ENCODE peak calls at places on chromosomes 7 and 10, in nine cellular contexts. L, Q, C, M, Z, K, R, V and A are unnamed samples.

GRCh38 chr10:10973310-10973709 is 44.4 kb upstream of the CELF2 start:
- DNase-seq in L (no peak), Q (no peak), C (no peak), M (no peak), Z (no peak), K (no peak), R (no peak), V (no peak), A (no peak)

GRCh38 chr7:51613911-51614344 is 297.3 kb upstream of the COBL start:
- DNase-seq in L (no peak), Q (no peak), C (no peak), M (no peak), Z (no peak), K (no peak), R (no peak), V (peak), A (no peak)

GRCh38 chr10:131127610-131128009 is 183.9 kb downstream of the TCERG1L start:
- DNase-seq in L (no peak), Q (no peak), C (no peak), M (no peak), Z (no peak), K (no peak), R (no peak), V (no peak), A (no peak)

GRCh38 chr7:138324905-138325304 is 135.2 kb upstream of the TRIM24 start:
- DNase-seq in L (no peak), Q (no peak), C (no peak), M (no peak), Z (no peak), K (no peak), R (no peak), V (no peak), A (no peak)

GRCh38 chr7:79459381-79459780 is 5.9 kb upstream of the MAGI2 start:
- DNase-seq in L (no peak), Q (no peak), C (no peak), M (no peak), Z (peak), K (no peak), R (no peak), V (no peak), A (no peak)

GRCh38 chr10:18312385-18313145 is 172.3 kb downstream of the CACNB2 start:
- DNase-seq in L (peak), Q (no peak), C (peak), M (no peak), Z (peak), K (peak), R (no peak), V (peak), A (no peak)

GRCh38 chr7:131425992-131426391 is 98.3 kb downstream of the MKLN1 start:
- DNase-seq in L (no peak), Q (no peak), C (no peak), M (no peak), Z (no peak), K (no peak), R (no peak), V (no peak), A (no peak)

GRCh38 chr7:774161-775109 is 47.4 kb upstream of the PRKAR1B start:
- DNase-seq in L (peak), Q (peak), C (peak), M (no peak), Z (peak), K (peak), R (peak), V (no peak), A (no peak)

GRCh38 chr7:134084488-134085144 is 42.5 kb upstream of the LRGUK start:
- DNase-seq in L (no peak), Q (no peak), C (no peak), M (no peak), Z (peak), K (peak), R (no peak), V (no peak), A (no peak)

GRCh38 chr7:128266891-128267839 is 26.1 kb downstream of the LEP start:
- DNase-seq in L (peak), Q (peak), C (peak), M (no peak), Z (peak), K (no peak), R (no peak), V (peak), A (peak)

GRCh38 chr10:80413152-80413996 is 5.0 kb downstream of the PRXL2A start:
- DNase-seq in L (peak), Q (no peak), C (no peak), M (no peak), Z (no peak), K (no peak), R (no peak), V (no peak), A (no peak)

GRCh38 chr7:66871076-66871475 is 49.9 kb upstream of the TMEM248 start:
- DNase-seq in L (peak), Q (no peak), C (no peak), M (no peak), Z (no peak), K (no peak), R (no peak), V (no peak), A (no peak)

GRCh38 chr7:43113622-43114450 is 1.4 kb downstream of the HECW1 start:
- DNase-seq in L (no peak), Q (no peak), C (peak), M (no peak), Z (peak), K (no peak), R (no peak), V (no peak), A (no peak)

GRCh38 chr7:139089118-139089517 is 20.4 kb downstream of the ZC3HAV1 start:
- DNase-seq in L (no peak), Q (no peak), C (no peak), M (no peak), Z (no peak), K (no peak), R (no peak), V (no peak), A (no peak)

GRCh38 chr7:19488056-19488455 is 220.8 kb downstream of the POLR1F start:
- DNase-seq in L (no peak), Q (no peak), C (no peak), M (no peak), Z (no peak), K (no peak), R (no peak), V (no peak), A (no peak)

GRCh38 chr7:30682131-30683083 is at the start of gene CRHR2:
- DNase-seq in L (no peak), Q (no peak), C (peak), M (no peak), Z (peak), K (no peak), R (peak), V (peak), A (no peak)

GRCh38 chr10:52424343-52424742 is 110.3 kb downstream of the DKK1 start:
- DNase-seq in L (no peak), Q (no peak), C (no peak), M (no peak), Z (peak), K (no peak), R (no peak), V (no peak), A (no peak)

GRCh38 chr7:129607471-129608120 is 3.9 kb upstream of the NRF1 start:
- DNase-seq in L (peak), Q (no peak), C (peak), M (peak), Z (peak), K (peak), R (no peak), V (no peak), A (peak)

GRCh38 chr7:117623606-117624005 is 143.8 kb downstream of the CFTR start:
- DNase-seq in L (no peak), Q (no peak), C (no peak), M (no peak), Z (no peak), K (no peak), R (no peak), V (no peak), A (no peak)

GRCh38 chr7:67843001-67843400 is 846.4 kb downstream of the TYW1 start:
- DNase-seq in L (no peak), Q (no peak), C (peak), M (no peak), Z (no peak), K (no peak), R (no peak), V (no peak), A (no peak)

GRCh38 chr7:77569514-77570232 is 32.6 kb downstream of the PTPN12 start:
- DNase-seq in L (no peak), Q (no peak), C (no peak), M (no peak), Z (peak), K (no peak), R (no peak), V (no peak), A (no peak)

DNA sequence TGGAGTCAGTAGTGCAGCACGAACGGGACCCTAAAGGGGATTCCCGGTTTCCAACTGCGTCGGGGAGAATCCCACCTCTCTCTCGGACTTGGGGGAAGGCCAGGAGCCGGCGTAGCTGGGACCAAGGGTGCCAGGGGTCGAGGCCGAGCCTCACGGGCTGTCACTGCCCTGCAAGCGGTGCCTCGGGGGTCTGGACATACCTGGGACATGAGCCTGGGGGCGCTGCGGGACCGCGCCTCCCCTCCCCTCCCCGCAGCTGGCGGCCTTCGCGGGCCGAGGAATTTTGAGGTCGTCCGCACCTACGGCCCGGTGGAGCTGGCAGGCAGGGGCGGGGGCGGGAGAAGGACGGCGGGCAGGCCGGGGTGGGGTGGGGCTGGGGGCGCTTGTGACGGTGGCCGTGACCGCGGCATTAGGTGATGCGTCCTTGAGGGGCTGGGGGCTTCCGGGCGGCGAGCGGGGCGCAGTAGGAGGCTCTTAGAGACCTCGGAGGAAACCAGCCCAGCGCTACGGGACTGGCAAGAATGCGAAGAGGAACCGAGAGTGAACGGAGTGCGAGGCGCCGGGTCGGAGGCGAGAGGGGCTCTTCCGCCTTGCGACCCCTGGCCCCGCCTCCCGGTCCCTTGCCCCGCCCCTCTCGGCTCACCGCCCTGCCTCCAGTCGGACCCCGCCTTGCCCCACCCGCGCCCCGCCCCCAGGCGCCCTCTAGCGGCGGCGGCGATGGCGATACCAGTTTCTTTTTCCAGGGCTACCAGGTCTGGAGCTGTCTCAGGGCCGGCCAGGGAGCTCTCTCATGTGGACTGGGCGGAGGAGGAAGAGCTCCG is 48.3 kb downstream of the NPVF start:
- DNase-seq in L (peak), Q (peak), C (peak), M (peak), Z (peak), K (peak), R (peak), V (peak), A (peak)
- H3K27ac ChIP-seq in L (no peak), Q (no peak), C (no peak), M (peak), Z (no peak), K (peak), R (peak), V (peak), A (peak)

GRCh38 chr7:47606176-47606575 is 24.3 kb upstream of the TNS3 start:
- DNase-seq in L (no peak), Q (no peak), C (no peak), M (no peak), Z (no peak), K (no peak), R (no peak), V (no peak), A (no peak)
- H3K27ac ChIP-seq in L (no peak), Q (no peak), C (no peak), M (peak), Z (no peak), K (no peak), R (no peak), V (no peak), A (no peak)

GRCh38 chr10:29783211-29783947 is 148.6 kb upstream of the SVIL start:
- DNase-seq in L (peak), Q (no peak), C (no peak), M (no peak), Z (no peak), K (no peak), R (no peak), V (no peak), A (no peak)
- H3K27ac ChIP-seq in L (no peak), Q (no peak), C (no peak), M (peak), Z (peak), K (no peak), R (no peak), V (no peak), A (no peak)

GRCh38 chr10:113473011-113473410 is 79.8 kb upstream of the HABP2 start:
- DNase-seq in L (no peak), Q (no peak), C (no peak), M (no peak), Z (no peak), K (no peak), R (no peak), V (no peak), A (no peak)

GRCh38 chr10:113473851-113474250 is 79.0 kb upstream of the HABP2 start:
- DNase-seq in L (no peak), Q (no peak), C (no peak), M (no peak), Z (peak), K (no peak), R (no peak), V (no peak), A (no peak)

GRCh38 chr10:113475381-113475807 is 77.5 kb upstream of the HABP2 start:
- DNase-seq in L (peak), Q (no peak), C (no peak), M (no peak), Z (peak), K (no peak), R (no peak), V (no peak), A (no peak)

GRCh38 chr10:113476191-113476590 is 76.7 kb upstream of the HABP2 start:
- DNase-seq in L (no peak), Q (no peak), C (no peak), M (no peak), Z (peak), K (no peak), R (no peak), V (no peak), A (no peak)

DNA sequence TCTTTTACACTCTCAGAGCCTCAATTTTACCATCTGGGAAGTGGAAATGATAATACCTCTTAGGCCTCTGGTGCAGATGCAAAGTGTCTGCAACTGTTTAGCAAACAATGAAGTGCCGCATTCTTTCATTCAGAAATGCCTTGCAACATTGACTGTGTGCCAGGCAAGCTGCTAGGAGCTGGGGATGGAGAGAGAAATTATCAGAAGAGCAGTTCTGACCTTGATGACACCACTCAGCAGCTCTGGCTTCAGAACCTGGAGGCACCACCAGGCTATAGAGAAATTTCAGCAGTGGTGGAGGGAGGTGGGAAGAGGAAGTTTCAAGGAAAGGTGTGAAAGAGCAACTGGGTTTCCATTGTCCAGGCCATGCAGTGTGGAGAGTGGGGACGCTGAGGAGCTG is 78.1 kb upstream of the HABP2 start:
- DNase-seq in L (no peak), Q (no peak), C (no peak), M (no peak), Z (peak), K (no peak), R (no peak), V (no peak), A (no peak)
- H3K27ac ChIP-seq in L (no peak), Q (no peak), C (no peak), M (no peak), Z (peak), K (no peak), R (no peak), V (no peak), A (peak)

GRCh38 chr7:55194522-55194921 is 170.6 kb upstream of the LANCL2 start:
- DNase-seq in L (no peak), Q (peak), C (no peak), M (no peak), Z (no peak), K (no peak), R (no peak), V (no peak), A (no peak)

GRCh38 chr7:55191161-55191925 is 172.5 kb downstream of the EGFR start:
- DNase-seq in L (no peak), Q (no peak), C (no peak), M (no peak), Z (no peak), K (no peak), R (no peak), V (no peak), A (no peak)

GRCh38 chr7:55191926-55192692 is 173.0 kb upstream of the LANCL2 start:
- DNase-seq in L (no peak), Q (no peak), C (no peak), M (no peak), Z (no peak), K (no peak), R (no peak), V (no peak), A (no peak)

GRCh38 chr7:55192718-55193117 is 172.4 kb upstream of the LANCL2 start:
- DNase-seq in L (peak), Q (no peak), C (no peak), M (no peak), Z (peak), K (no peak), R (no peak), V (no peak), A (no peak)

DNA sequence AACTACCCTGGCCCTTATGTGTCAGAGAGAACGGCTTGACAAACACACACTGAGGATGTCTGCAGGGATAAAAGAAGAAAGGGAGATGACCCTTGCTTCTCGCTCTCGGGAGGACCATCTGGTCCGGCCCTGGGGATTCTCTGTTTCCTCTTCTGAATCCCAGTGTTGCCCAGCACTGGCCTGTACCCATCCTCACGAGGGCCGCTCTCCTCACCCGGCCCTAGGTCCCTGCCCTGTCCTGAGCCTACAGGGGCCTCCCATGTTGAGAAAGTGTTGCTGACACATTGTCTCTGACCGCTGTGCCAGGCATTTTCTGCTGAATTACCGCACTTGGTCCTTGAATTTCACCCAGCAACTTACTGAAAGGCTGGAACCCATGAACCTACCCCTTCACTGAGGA is 171.9 kb upstream of the LANCL2 start:
- DNase-seq in L (no peak), Q (no peak), C (no peak), M (no peak), Z (peak), K (no peak), R (no peak), V (no peak), A (no peak)
- H3K27ac ChIP-seq in L (no peak), Q (no peak), C (no peak), M (no peak), Z (peak), K (no peak), R (no peak), V (peak), A (no peak)

DNA sequence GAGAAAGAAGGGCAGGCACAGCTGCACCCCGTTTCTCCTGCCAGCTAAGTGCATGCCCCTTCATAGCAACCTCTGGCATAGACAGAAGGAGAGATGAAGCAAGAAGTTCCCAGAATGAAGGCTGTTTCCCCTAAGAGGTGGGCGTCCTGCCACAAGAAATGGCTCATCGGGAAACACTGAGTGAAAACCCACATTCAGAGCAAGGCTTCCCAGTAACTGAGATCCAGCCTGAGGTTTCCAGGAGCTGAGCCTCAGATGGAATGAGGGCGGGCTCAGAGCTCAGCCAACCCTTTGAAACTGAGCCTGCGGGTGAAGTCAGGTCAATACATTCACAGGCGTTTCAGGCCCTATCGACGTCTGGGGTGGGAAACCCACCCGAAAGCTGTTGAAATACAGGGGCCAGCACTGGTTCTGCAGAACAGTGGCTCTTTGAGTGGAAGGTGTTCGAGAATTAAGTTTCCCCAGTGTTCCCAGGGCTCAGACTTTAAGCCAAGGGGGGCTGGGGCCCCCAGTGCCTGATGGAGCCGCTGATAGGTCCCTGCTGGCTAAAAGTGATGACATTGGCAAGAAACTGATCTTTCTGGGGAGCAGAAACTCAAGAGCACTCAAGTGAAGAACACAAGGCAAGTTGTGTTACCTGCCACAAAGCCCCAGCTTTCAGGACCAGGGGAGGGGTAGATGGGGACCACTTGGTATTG is 510.2 kb downstream of the RPS24 start:
- DNase-seq in L (no peak), Q (peak), C (peak), M (no peak), Z (peak), K (no peak), R (no peak), V (peak), A (no peak)
- H3K27ac ChIP-seq in L (no peak), Q (peak), C (no peak), M (no peak), Z (peak), K (no peak), R (no peak), V (peak), A (no peak)

GRCh38 chr7:22219036-22219435 is 137.9 kb downstream of the RAPGEF5 start:
- DNase-seq in L (no peak), Q (no peak), C (no peak), M (no peak), Z (no peak), K (no peak), R (no peak), V (no peak), A (no peak)
- H3K27ac ChIP-seq in L (no peak), Q (peak), C (no peak), M (no peak), Z (no peak), K (no peak), R (no peak), V (peak), A (peak)